ENCODE peak calls at places on chromosomes 12 and 14, in eight cellular contexts. One of them, this sample, is unnamed.

GRCh38 chr12:75289678-75290200 is 40.4 kb downstream of the CAPS2 start:
- DNase-seq in uterus: no peak
- DNase-seq in astrocyte of the cerebellum: peak; percentile 31
- DNase-seq in BE2C: no peak
- DNase-seq in foreskin fibroblast: peak; percentile 4
- DNase-seq in gastrocnemius medialis: no peak
- DNase-seq in body of pancreas: no peak
- DNase-seq in CD4-positive, alpha-beta T cell: no peak
- DNase-seq in this sample: no peak

GRCh38 chr14:74660167-74660566 is 48.1 kb upstream of the LTBP2 start:
- DNase-seq in uterus: no peak
- DNase-seq in astrocyte of the cerebellum: no peak
- DNase-seq in BE2C: no peak
- DNase-seq in foreskin fibroblast: no peak
- DNase-seq in gastrocnemius medialis: no peak
- DNase-seq in body of pancreas: no peak
- DNase-seq in CD4-positive, alpha-beta T cell: no peak
- DNase-seq in this sample: no peak

GRCh38 chr12:3473844-3474243 is 17.2 kb upstream of the PRMT8 start:
- DNase-seq in uterus: no peak
- DNase-seq in astrocyte of the cerebellum: no peak
- DNase-seq in BE2C: no peak
- DNase-seq in foreskin fibroblast: no peak
- DNase-seq in gastrocnemius medialis: no peak
- DNase-seq in body of pancreas: no peak
- DNase-seq in CD4-positive, alpha-beta T cell: no peak
- DNase-seq in this sample: no peak

GRCh38 chr14:58465425-58465824 is 37.9 kb downstream of the KIAA0586 start:
- DNase-seq in uterus: no peak
- DNase-seq in astrocyte of the cerebellum: no peak
- DNase-seq in BE2C: no peak
- DNase-seq in foreskin fibroblast: peak; percentile 4
- DNase-seq in gastrocnemius medialis: no peak
- DNase-seq in body of pancreas: no peak
- DNase-seq in CD4-positive, alpha-beta T cell: no peak
- DNase-seq in this sample: no peak

GRCh38 chr12:82383930-82384513 is 25.7 kb downstream of the METTL25 start:
- DNase-seq in uterus: no peak
- DNase-seq in astrocyte of the cerebellum: peak; percentile 34
- DNase-seq in BE2C: no peak
- DNase-seq in foreskin fibroblast: peak; percentile 10
- DNase-seq in gastrocnemius medialis: no peak
- DNase-seq in body of pancreas: no peak
- DNase-seq in CD4-positive, alpha-beta T cell: no peak
- DNase-seq in this sample: no peak

GRCh38 chr14:68784995-68785816 is 7.7 kb downstream of the ZFP36L1 start:
- DNase-seq in uterus: peak; percentile 45
- DNase-seq in astrocyte of the cerebellum: no peak
- DNase-seq in BE2C: no peak
- DNase-seq in foreskin fibroblast: peak; percentile 88
- DNase-seq in gastrocnemius medialis: no peak
- DNase-seq in body of pancreas: peak; percentile 50
- DNase-seq in CD4-positive, alpha-beta T cell: no peak
- DNase-seq in this sample: no peak

GRCh38 chr12:57591567-57592325 is 754 bp downstream of the PIP4K2C start:
- DNase-seq in uterus: no peak
- DNase-seq in astrocyte of the cerebellum: no peak
- DNase-seq in BE2C: peak; percentile 45
- DNase-seq in foreskin fibroblast: no peak
- DNase-seq in gastrocnemius medialis: no peak
- DNase-seq in body of pancreas: no peak
- DNase-seq in CD4-positive, alpha-beta T cell: no peak
- DNase-seq in this sample: peak; percentile 39

GRCh38 chr14:54025661-54026060 is 69.0 kb upstream of the BMP4 start:
- DNase-seq in uterus: no peak
- DNase-seq in astrocyte of the cerebellum: no peak
- DNase-seq in BE2C: peak; percentile 20
- DNase-seq in foreskin fibroblast: peak; percentile 11
- DNase-seq in gastrocnemius medialis: no peak
- DNase-seq in body of pancreas: no peak
- DNase-seq in CD4-positive, alpha-beta T cell: no peak
- DNase-seq in this sample: no peak

GRCh38 chr12:84862190-84862589 is 50.4 kb downstream of the SLC6A15 start:
- DNase-seq in uterus: no peak
- DNase-seq in astrocyte of the cerebellum: no peak
- DNase-seq in BE2C: no peak
- DNase-seq in foreskin fibroblast: no peak
- DNase-seq in gastrocnemius medialis: no peak
- DNase-seq in body of pancreas: no peak
- DNase-seq in CD4-positive, alpha-beta T cell: no peak
- DNase-seq in this sample: no peak

GRCh38 chr14:75427482-75428229 is at the start of gene JDP2:
- DNase-seq in uterus: peak; percentile 93
- DNase-seq in astrocyte of the cerebellum: peak; percentile 28
- DNase-seq in BE2C: peak; percentile 72
- DNase-seq in foreskin fibroblast: peak; percentile 56
- DNase-seq in gastrocnemius medialis: peak; percentile 90
- DNase-seq in body of pancreas: peak; percentile 95
- DNase-seq in CD4-positive, alpha-beta T cell: peak; percentile 27
- DNase-seq in this sample: peak; percentile 72

GRCh38 chr14:95504135-95505029 is 12.1 kb downstream of the SYNE3 start:
- DNase-seq in uterus: no peak
- DNase-seq in astrocyte of the cerebellum: no peak
- DNase-seq in BE2C: no peak
- DNase-seq in foreskin fibroblast: peak; percentile 78
- DNase-seq in gastrocnemius medialis: no peak
- DNase-seq in body of pancreas: no peak
- DNase-seq in CD4-positive, alpha-beta T cell: no peak
- DNase-seq in this sample: no peak

GRCh38 chr12:111901182-111901581 is 59.2 kb downstream of the MAPKAPK5 start:
- DNase-seq in uterus: no peak
- DNase-seq in astrocyte of the cerebellum: no peak
- DNase-seq in BE2C: no peak
- DNase-seq in foreskin fibroblast: no peak
- DNase-seq in gastrocnemius medialis: no peak
- DNase-seq in body of pancreas: no peak
- DNase-seq in CD4-positive, alpha-beta T cell: no peak
- DNase-seq in this sample: no peak

GRCh38 chr12:61254225-61254624 is 1006.0 kb upstream of the USP15 start:
- DNase-seq in uterus: no peak
- DNase-seq in astrocyte of the cerebellum: no peak
- DNase-seq in BE2C: no peak
- DNase-seq in foreskin fibroblast: no peak
- DNase-seq in gastrocnemius medialis: no peak
- DNase-seq in body of pancreas: no peak
- DNase-seq in CD4-positive, alpha-beta T cell: no peak
- DNase-seq in this sample: no peak

GRCh38 chr14:57610631-57611030 is 117.0 kb upstream of the CCDC198 start:
- DNase-seq in uterus: no peak
- DNase-seq in astrocyte of the cerebellum: no peak
- DNase-seq in BE2C: no peak
- DNase-seq in foreskin fibroblast: no peak
- DNase-seq in gastrocnemius medialis: no peak
- DNase-seq in body of pancreas: no peak
- DNase-seq in CD4-positive, alpha-beta T cell: no peak
- DNase-seq in this sample: no peak

GRCh38 chr12:94768398-94769039 is 118.2 kb upstream of the TMCC3 start:
- DNase-seq in uterus: no peak
- DNase-seq in astrocyte of the cerebellum: no peak
- DNase-seq in BE2C: no peak
- DNase-seq in foreskin fibroblast: no peak
- DNase-seq in gastrocnemius medialis: no peak
- DNase-seq in body of pancreas: no peak
- DNase-seq in CD4-positive, alpha-beta T cell: no peak
- DNase-seq in this sample: no peak

GRCh38 chr14:102739190-102739469 is 38.1 kb upstream of the TRAF3 start:
- DNase-seq in uterus: no peak
- DNase-seq in astrocyte of the cerebellum: no peak
- DNase-seq in BE2C: no peak
- DNase-seq in foreskin fibroblast: no peak
- DNase-seq in gastrocnemius medialis: no peak
- DNase-seq in body of pancreas: no peak
- DNase-seq in CD4-positive, alpha-beta T cell: no peak
- DNase-seq in this sample: no peak

GRCh38 chr14:103028772-103029171 is 28.6 kb downstream of the CDC42BPB start:
- DNase-seq in uterus: no peak
- DNase-seq in astrocyte of the cerebellum: no peak
- DNase-seq in BE2C: no peak
- DNase-seq in foreskin fibroblast: no peak
- DNase-seq in gastrocnemius medialis: no peak
- DNase-seq in body of pancreas: no peak
- DNase-seq in CD4-positive, alpha-beta T cell: no peak
- DNase-seq in this sample: no peak

GRCh38 chr12:127893875-127894635 is 372.9 kb upstream of the TMEM132C start:
- DNase-seq in uterus: no peak
- DNase-seq in astrocyte of the cerebellum: no peak
- DNase-seq in BE2C: no peak
- DNase-seq in foreskin fibroblast: no peak
- DNase-seq in gastrocnemius medialis: no peak
- DNase-seq in body of pancreas: no peak
- DNase-seq in CD4-positive, alpha-beta T cell: no peak
- DNase-seq in this sample: peak; percentile 14

GRCh38 chr12:19739195-19739776 is 300.0 kb downstream of the AEBP2 start:
- DNase-seq in uterus: peak; percentile 54
- DNase-seq in astrocyte of the cerebellum: peak; percentile 78
- DNase-seq in BE2C: peak; percentile 52
- DNase-seq in foreskin fibroblast: peak; percentile 15
- DNase-seq in gastrocnemius medialis: no peak
- DNase-seq in body of pancreas: peak; percentile 29
- DNase-seq in CD4-positive, alpha-beta T cell: no peak
- DNase-seq in this sample: no peak

GRCh38 chr14:104001003-104001402 is 58.7 kb upstream of the RD3L start:
- DNase-seq in uterus: no peak
- DNase-seq in astrocyte of the cerebellum: no peak
- DNase-seq in BE2C: peak; percentile 52
- DNase-seq in foreskin fibroblast: no peak
- DNase-seq in gastrocnemius medialis: no peak
- DNase-seq in body of pancreas: no peak
- DNase-seq in CD4-positive, alpha-beta T cell: no peak
- DNase-seq in this sample: peak; percentile 47

GRCh38 chr12:14885718-14886201 is at the start of gene MGP:
- DNase-seq in uterus: peak; percentile 81
- DNase-seq in astrocyte of the cerebellum: peak; percentile 66
- DNase-seq in BE2C: peak; percentile 36
- DNase-seq in foreskin fibroblast: no peak
- DNase-seq in gastrocnemius medialis: peak; percentile 30
- DNase-seq in body of pancreas: peak; percentile 42
- DNase-seq in CD4-positive, alpha-beta T cell: no peak
- DNase-seq in this sample: no peak

GRCh38 chr12:16606201-16606849 is 363 bp upstream of the LMO3 start:
- DNase-seq in uterus: peak; percentile 68
- DNase-seq in astrocyte of the cerebellum: no peak
- DNase-seq in BE2C: no peak
- DNase-seq in foreskin fibroblast: no peak
- DNase-seq in gastrocnemius medialis: no peak
- DNase-seq in body of pancreas: peak; percentile 42
- DNase-seq in CD4-positive, alpha-beta T cell: no peak
- DNase-seq in this sample: peak; percentile 51

GRCh38 chr12:52041695-52042123 is 9.5 kb upstream of the NR4A1 start:
- DNase-seq in uterus: no peak
- DNase-seq in astrocyte of the cerebellum: no peak
- DNase-seq in BE2C: peak; percentile 66
- DNase-seq in foreskin fibroblast: peak; percentile 43
- DNase-seq in gastrocnemius medialis: no peak
- DNase-seq in body of pancreas: peak; percentile 80
- DNase-seq in CD4-positive, alpha-beta T cell: no peak
- DNase-seq in this sample: no peak
- TF ChIP-seq CTCF in uterus: no peak
- TF ChIP-seq CTCF in astrocyte of the cerebellum: no peak
- TF ChIP-seq CTCF in BE2C: no peak
- TF ChIP-seq CTCF in foreskin fibroblast: no peak
- TF ChIP-seq CTCF in gastrocnemius medialis: no peak
- TF ChIP-seq CTCF in body of pancreas: no peak
- TF ChIP-seq CTCF in CD4-positive, alpha-beta T cell: no peak
- TF ChIP-seq CTCF in this sample: no peak

DNA sequence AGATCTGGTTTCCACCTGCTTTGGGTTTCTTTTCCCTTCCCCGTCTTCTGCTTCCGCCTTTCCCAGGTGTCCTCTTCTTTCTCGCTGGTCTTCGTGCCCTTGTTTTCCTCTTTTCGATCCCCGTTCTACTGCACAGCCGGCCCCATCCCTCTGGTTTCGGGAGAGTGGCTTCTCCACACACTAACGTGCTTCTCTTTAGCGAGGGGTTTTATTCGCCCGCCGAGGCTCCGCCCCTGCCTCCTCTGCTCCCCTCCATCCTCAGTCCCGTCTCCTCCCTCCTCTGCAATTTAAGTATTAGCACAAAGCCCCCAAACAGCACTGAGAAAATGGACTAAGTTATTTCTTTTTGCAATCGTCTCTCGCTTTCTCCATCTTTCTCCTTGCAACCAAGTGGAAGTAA is at the start of gene SLC7A8:
- DNase-seq in uterus: peak; percentile 94
- DNase-seq in astrocyte of the cerebellum: no peak
- DNase-seq in BE2C: no peak
- DNase-seq in foreskin fibroblast: no peak
- DNase-seq in gastrocnemius medialis: peak; percentile 47
- DNase-seq in body of pancreas: peak; percentile 66
- DNase-seq in CD4-positive, alpha-beta T cell: peak; percentile 11
- DNase-seq in this sample: peak; percentile 66
- TF ChIP-seq CTCF in uterus: peak; percentile 11
- TF ChIP-seq CTCF in astrocyte of the cerebellum: no peak
- TF ChIP-seq CTCF in BE2C: no peak
- TF ChIP-seq CTCF in foreskin fibroblast: no peak
- TF ChIP-seq CTCF in gastrocnemius medialis: no peak
- TF ChIP-seq CTCF in body of pancreas: no peak
- TF ChIP-seq CTCF in CD4-positive, alpha-beta T cell: no peak
- TF ChIP-seq CTCF in this sample: no peak

GRCh38 chr12:33876618-33877017 is 145.7 kb upstream of the ALG10 start:
- DNase-seq in uterus: no peak
- DNase-seq in astrocyte of the cerebellum: no peak
- DNase-seq in BE2C: no peak
- DNase-seq in foreskin fibroblast: no peak
- DNase-seq in gastrocnemius medialis: no peak
- DNase-seq in body of pancreas: no peak
- DNase-seq in CD4-positive, alpha-beta T cell: no peak
- DNase-seq in this sample: no peak
- TF ChIP-seq CTCF in uterus: no peak
- TF ChIP-seq CTCF in astrocyte of the cerebellum: no peak
- TF ChIP-seq CTCF in BE2C: peak; percentile 9
- TF ChIP-seq CTCF in foreskin fibroblast: no peak
- TF ChIP-seq CTCF in gastrocnemius medialis: no peak
- TF ChIP-seq CTCF in body of pancreas: no peak
- TF ChIP-seq CTCF in CD4-positive, alpha-beta T cell: no peak
- TF ChIP-seq CTCF in this sample: no peak

DNA sequence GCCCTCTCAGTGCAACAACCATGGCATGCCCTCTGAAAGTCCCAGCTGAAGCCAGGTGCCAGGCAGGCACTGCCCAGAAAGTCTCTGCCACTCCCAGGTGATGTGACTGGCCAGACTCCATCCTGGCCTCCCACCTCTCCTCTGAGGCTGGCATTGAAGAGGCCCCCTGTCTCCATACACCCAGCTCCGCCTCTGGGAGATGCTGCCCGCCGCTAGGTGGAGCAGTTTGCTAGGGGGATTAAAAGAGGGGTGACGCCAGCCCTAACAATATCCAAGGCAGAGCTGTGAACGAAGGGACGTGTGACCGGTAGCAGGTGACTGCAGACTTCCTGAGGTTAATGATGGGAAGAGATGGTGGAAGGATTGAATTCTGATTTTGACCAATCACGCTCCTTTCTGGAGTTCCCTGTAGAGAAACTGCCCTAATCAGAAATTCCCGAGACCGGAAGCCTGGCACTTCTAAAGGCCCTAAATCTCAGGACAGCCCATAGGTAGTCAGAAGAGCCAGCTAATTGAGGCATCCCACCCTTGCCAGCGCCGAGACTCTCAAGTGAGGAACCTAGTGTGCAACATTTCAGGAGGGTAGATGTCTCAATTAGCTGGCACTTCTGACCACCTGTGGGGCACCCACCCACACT is 8.3 kb upstream of the PLEK2 start:
- DNase-seq in uterus: no peak
- DNase-seq in astrocyte of the cerebellum: no peak
- DNase-seq in BE2C: peak; percentile 48
- DNase-seq in foreskin fibroblast: no peak
- DNase-seq in gastrocnemius medialis: no peak
- DNase-seq in body of pancreas: peak; percentile 41
- DNase-seq in CD4-positive, alpha-beta T cell: no peak
- DNase-seq in this sample: no peak
- TF ChIP-seq CTCF in uterus: no peak
- TF ChIP-seq CTCF in astrocyte of the cerebellum: peak; percentile 27
- TF ChIP-seq CTCF in BE2C: peak; percentile 58
- TF ChIP-seq CTCF in foreskin fibroblast: peak; percentile 37
- TF ChIP-seq CTCF in gastrocnemius medialis: peak; percentile 3
- TF ChIP-seq CTCF in body of pancreas: peak; percentile 37
- TF ChIP-seq CTCF in CD4-positive, alpha-beta T cell: peak; percentile 33
- TF ChIP-seq CTCF in this sample: peak; percentile 20

This sample was measured in glutamatergic neuron.